ENCODE peak calls at places on chromosomes 1 and 21, in five cellular contexts. G is breast epithelium, K is aorta, R is left lung, I is psoas muscle. J is an unnamed sample.

GRCh38 chr1:168287237-168287664 is 6.6 kb downstream of the TBX19 start:
- DNase-seq in G (no peak), K (no peak), R (no peak), I (no peak), J (no peak)

GRCh38 chr1:38817958-38818705 is 41.4 kb downstream of the RRAGC start:
- DNase-seq in G (no peak), K (no peak), R (no peak), I (peak; percentile 36), J (no peak)

GRCh38 chr1:43431676-43432075 is 22.1 kb downstream of the HYI start:
- DNase-seq in G (peak; percentile 25), K (no peak), R (no peak), I (no peak), J (peak; percentile 27)

GRCh38 chr1:117606608-117607261 is 887 bp downstream of the TENT5C start:
- DNase-seq in G (peak; percentile 60), K (peak; percentile 72), R (no peak), I (peak; percentile 29), J (no peak)

GRCh38 chr1:110421159-110421777 is 13.8 kb upstream of the LAMTOR5 start:
- DNase-seq in G (no peak), K (peak; percentile 55), R (peak; percentile 50), I (no peak), J (no peak)

GRCh38 chr1:225999912-226000337 is 782 bp upstream of the SDE2 start:
- DNase-seq in G (no peak), K (no peak), R (no peak), I (no peak), J (no peak)

GRCh38 chr1:112298558-112298957 is 97.5 kb upstream of the CTTNBP2NL start:
- DNase-seq in G (no peak), K (no peak), R (peak; percentile 42), I (peak; percentile 27), J (no peak)

GRCh38 chr1:44648514-44649250 is 25.6 kb downstream of the TMEM53 start:
- DNase-seq in G (no peak), K (no peak), R (no peak), I (no peak), J (no peak)

GRCh38 chr1:63723618-63724017 is 50.2 kb upstream of the ROR1 start:
- DNase-seq in G (no peak), K (no peak), R (no peak), I (no peak), J (no peak)

GRCh38 chr21:15826147-15826780 is 96.5 kb downstream of the USP25 start:
- DNase-seq in G (no peak), K (no peak), R (no peak), I (no peak), J (no peak)

GRCh38 chr1:154768456-154769125 is 101.5 kb downstream of the KCNN3 start:
- DNase-seq in G (no peak), K (peak; percentile 24), R (no peak), I (no peak), J (peak; percentile 25)

GRCh38 chr1:5567839-5568238 is 424.4 kb downstream of the NPHP4 start:
- DNase-seq in G (no peak), K (no peak), R (no peak), I (no peak), J (no peak)

GRCh38 chr1:9245661-9246060 is 11.1 kb downstream of the H6PD start:
- DNase-seq in G (no peak), K (no peak), R (no peak), I (no peak), J (no peak)

GRCh38 chr1:9248341-9249262 is 14.0 kb downstream of the H6PD start:
- DNase-seq in G (no peak), K (no peak), R (no peak), I (peak; percentile 32), J (no peak)

GRCh38 chr1:9246215-9246614 is 11.6 kb downstream of the H6PD start:
- DNase-seq in G (no peak), K (no peak), R (no peak), I (no peak), J (no peak)

GRCh38 chr1:9247894-9248293 is 13.3 kb downstream of the H6PD start:
- DNase-seq in G (no peak), K (no peak), R (no peak), I (peak; percentile 62), J (no peak)

GRCh38 chr1:9246841-9247785 is 12.5 kb downstream of the H6PD start:
- DNase-seq in G (no peak), K (no peak), R (no peak), I (no peak), J (no peak)
- H3K4me1 ChIP-seq in G (peaks cover 32% of the 10 kb centered on the region), K (peaks cover 3% of the 10 kb centered on the region), R (peaks cover 64% of the 10 kb centered on the region), I (peaks cover 97% of the 10 kb centered on the region), J (no peaks in the 10 kb centered on the region)

GRCh38 chr1:8664887-8665286 is 152.6 kb downstream of the RERE start:
- DNase-seq in G (no peak), K (no peak), R (no peak), I (no peak), J (no peak)
- H3K4me1 ChIP-seq in G (no peaks in the 10 kb centered on the region), K (peaks cover 15% of the 10 kb centered on the region), R (peaks cover 81% of the 10 kb centered on the region), I (peaks cover 92% of the 10 kb centered on the region), J (peaks cover 49% of the 10 kb centered on the region)

DNA sequence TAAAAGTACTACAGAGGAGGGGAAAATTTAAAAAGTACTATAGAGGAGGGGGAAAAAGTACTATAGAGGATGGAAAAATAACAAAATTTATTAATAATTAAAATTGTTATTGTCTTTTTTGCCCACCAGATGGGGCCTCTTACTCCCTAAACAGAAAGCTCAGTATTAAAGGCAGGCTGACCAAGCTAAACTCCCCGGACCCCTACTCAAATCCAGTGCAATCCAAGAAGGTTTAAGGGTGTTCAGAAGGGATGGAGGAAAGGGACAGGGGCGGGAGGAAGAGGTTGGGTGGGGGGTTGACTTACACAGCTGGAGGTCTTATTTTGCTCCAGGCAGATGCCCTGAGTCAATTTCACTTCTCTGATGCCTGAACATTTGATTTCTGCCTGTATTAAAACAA is 13.7 kb downstream of the CD34 start:
- DNase-seq in G (no peak), K (no peak), R (no peak), I (no peak), J (no peak)
- H3K4me1 ChIP-seq in G (no peaks in the 10 kb centered on the region), K (peaks cover 6% of the 10 kb centered on the region), R (peaks cover 17% of the 10 kb centered on the region), I (peaks cover 2% of the 10 kb centered on the region), J (no peaks in the 10 kb centered on the region)

DNA sequence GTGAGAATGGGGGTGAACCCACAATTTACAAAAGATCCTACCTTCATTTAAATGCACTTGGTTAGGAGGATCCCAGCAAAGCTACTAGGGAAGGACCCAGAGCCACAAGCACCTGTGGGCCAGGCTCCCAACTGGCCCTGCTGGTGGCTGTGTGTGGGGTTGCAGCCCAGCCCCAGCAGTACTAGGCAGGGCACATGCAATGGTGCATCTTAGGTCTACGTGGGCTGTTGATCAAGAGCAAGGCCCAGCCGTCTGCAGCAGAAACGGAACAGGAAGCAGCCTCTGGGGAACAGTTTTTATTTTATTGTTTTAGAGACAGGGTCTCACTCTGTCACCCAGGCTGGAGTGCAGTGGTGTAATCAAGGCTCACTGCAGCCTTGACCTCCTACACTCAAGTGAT is 134.1 kb upstream of the RAB4A start:
- DNase-seq in G (no peak), K (no peak), R (no peak), I (no peak), J (no peak)
- H3K4me1 ChIP-seq in G (no peaks in the 10 kb centered on the region), K (no peaks in the 10 kb centered on the region), R (peaks cover 25% of the 10 kb centered on the region), I (no peaks in the 10 kb centered on the region), J (no peaks in the 10 kb centered on the region)

DNA sequence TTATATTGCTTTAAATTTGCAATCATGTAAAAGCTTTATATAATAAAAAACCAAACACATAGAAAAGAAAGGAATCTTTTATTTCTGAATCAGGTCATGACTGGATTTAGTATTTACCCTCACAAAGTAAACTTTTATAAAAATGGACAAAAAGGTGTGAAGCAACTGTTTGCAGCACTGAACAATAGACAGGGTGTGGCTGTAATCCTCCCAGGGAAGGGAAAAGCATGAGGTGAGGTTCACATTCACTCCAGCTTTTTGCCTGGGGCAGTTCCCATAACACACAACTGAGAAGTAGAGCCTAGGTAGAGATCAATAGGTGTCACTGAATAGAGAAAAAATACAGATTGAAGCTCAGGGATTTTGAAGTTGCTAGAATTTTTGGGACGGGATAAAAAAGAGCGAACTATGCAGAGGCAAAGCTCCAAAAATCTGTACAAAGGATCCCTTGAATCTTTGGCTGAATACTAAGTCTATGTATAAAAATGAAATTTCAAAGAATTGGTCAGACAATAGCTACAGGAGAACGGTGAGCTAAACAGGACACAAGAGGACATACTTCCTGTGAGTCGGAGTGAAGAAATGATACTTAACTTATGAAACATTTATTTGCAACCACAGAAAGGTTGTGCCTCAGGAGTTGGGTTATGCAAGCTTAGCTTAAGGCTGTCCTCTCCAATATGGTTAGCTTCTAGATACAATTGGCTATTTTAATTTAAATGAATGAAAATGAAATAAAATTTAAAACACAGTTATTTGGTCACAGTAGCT is 162.0 kb upstream of the ZP4 start:
- DNase-seq in G (no peak), K (no peak), R (no peak), I (no peak), J (no peak)
- H3K4me1 ChIP-seq in G (no peaks in the 10 kb centered on the region), K (no peaks in the 10 kb centered on the region), R (no peaks in the 10 kb centered on the region), I (no peaks in the 10 kb centered on the region), J (peaks cover 19% of the 10 kb centered on the region)

GRCh38 chr1:150257624-150258274 is at the start of gene CA14:
- DNase-seq in G (no peak), K (no peak), R (no peak), I (no peak), J (no peak)

GRCh38 chr1:150256193-150256548 is 1.4 kb upstream of the CA14 start:
- DNase-seq in G (no peak), K (no peak), R (no peak), I (no peak), J (no peak)

GRCh38 chr1:150258275-150258666 is 697 bp downstream of the CA14 start:
- DNase-seq in G (no peak), K (no peak), R (no peak), I (no peak), J (no peak)

GRCh38 chr1:150259217-150259616 is 1.6 kb downstream of the CA14 start:
- DNase-seq in G (no peak), K (no peak), R (peak; percentile 37), I (no peak), J (no peak)

GRCh38 chr1:150256549-150257341 is 829 bp upstream of the CA14 start:
- DNase-seq in G (no peak), K (no peak), R (no peak), I (no peak), J (no peak)
- H3K4me1 ChIP-seq in G (no peaks in the 10 kb centered on the region), K (peaks cover 3% of the 10 kb centered on the region), R (peaks cover 24% of the 10 kb centered on the region), I (peaks cover 20% of the 10 kb centered on the region), J (peaks cover 27% of the 10 kb centered on the region)

GRCh38 chr1:157371211-157371610 is 181.1 kb downstream of the FCRL5 start:
- DNase-seq in G (no peak), K (no peak), R (no peak), I (no peak), J (no peak)
- H3K4me1 ChIP-seq in G (no peaks in the 10 kb centered on the region), K (no peaks in the 10 kb centered on the region), R (no peaks in the 10 kb centered on the region), I (no peaks in the 10 kb centered on the region), J (no peaks in the 10 kb centered on the region)

GRCh38 chr1:184020855-184021254 is 16.7 kb downstream of the COLGALT2 start:
- DNase-seq in G (no peak), K (no peak), R (no peak), I (no peak), J (no peak)
- H3K4me1 ChIP-seq in G (no peaks in the 10 kb centered on the region), K (no peaks in the 10 kb centered on the region), R (peaks cover 5% of the 10 kb centered on the region), I (peaks cover 24% of the 10 kb centered on the region), J (no peaks in the 10 kb centered on the region)

DNA sequence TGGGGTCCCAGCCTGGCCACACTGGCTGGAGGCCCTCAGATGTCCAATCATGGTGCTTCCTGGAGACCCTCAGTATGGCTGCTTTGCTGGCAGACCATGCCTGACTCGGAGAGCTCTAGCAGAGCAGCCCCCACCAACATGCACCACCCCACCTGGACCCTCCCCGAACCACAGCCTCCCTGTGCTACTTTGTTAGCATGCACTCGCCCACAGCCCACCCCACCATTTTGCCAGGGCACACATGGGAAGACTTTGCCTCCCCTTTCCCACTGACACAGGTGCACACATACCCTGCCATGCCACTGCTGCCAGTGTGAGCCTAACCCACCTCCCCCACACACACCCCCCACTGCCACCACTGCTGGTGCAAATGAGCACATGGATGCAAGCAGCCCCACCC is 497.5 kb upstream of the PBX1 start:
- DNase-seq in G (no peak), K (no peak), R (no peak), I (no peak), J (no peak)
- H3K4me1 ChIP-seq in G (no peaks in the 10 kb centered on the region), K (no peaks in the 10 kb centered on the region), R (no peaks in the 10 kb centered on the region), I (no peaks in the 10 kb centered on the region), J (no peaks in the 10 kb centered on the region)

J was measured in RWPE2.